ENCODE peak calls at places on chromosomes 4 and X, in four cellular contexts. A is mammary epithelial cell, J is thyroid gland, E is lower lobe of right lung. H is an unnamed sample. For H3K36me3, the result is how much of the 10 kb centered on the place peaks cover.

GRCh38 chrX:122565952-122566351 is 618.1 kb upstream of the GRIA3 start:
- DNase-seq in A (peak), J (no peak), E (no peak), H (peak)

GRCh38 chrX:118974908-118975671 is 672 bp downstream of the LONRF3 start:
- DNase-seq in A (no peak), J (peak), E (peak), H (no peak)

GRCh38 chr4:62806786-62807185 is 1602.5 kb downstream of the TECRL start:
- DNase-seq in A (no peak), J (no peak), E (no peak), H (no peak)

GRCh38 chr4:17066241-17066640 is 167.8 kb upstream of the LDB2 start:
- DNase-seq in A (no peak), J (no peak), E (no peak), H (no peak)

GRCh38 chr4:155353923-155354540 is 22.7 kb downstream of the MAP9 start:
- DNase-seq in A (peak), J (peak), E (peak), H (no peak)

GRCh38 chrX:154300815-154301214 is 5.2 kb downstream of the TKTL1 start:
- DNase-seq in A (no peak), J (no peak), E (peak), H (no peak)

GRCh38 chr4:37008199-37008598 is 236.3 kb upstream of the NWD2 start:
- DNase-seq in A (no peak), J (no peak), E (no peak), H (no peak)

GRCh38 chr4:48262484-48262883 is 7.2 kb downstream of the TEC start:
- DNase-seq in A (no peak), J (no peak), E (no peak), H (no peak)

GRCh38 chr4:7076694-7077082 is 8.8 kb upstream of the GRPEL1 start:
- DNase-seq in A (no peak), J (no peak), E (no peak), H (no peak)

GRCh38 chr4:143626134-143626859 is 74.2 kb downstream of the FREM3 start:
- DNase-seq in A (no peak), J (peak), E (peak), H (no peak)

GRCh38 chr4:41363384-41363981 is 106.8 kb downstream of the UCHL1 start:
- DNase-seq in A (no peak), J (peak), E (no peak), H (peak)

GRCh38 chr4:171639540-171639939 is 173.7 kb upstream of the GALNTL6 start:
- DNase-seq in A (no peak), J (no peak), E (no peak), H (peak)

GRCh38 chr4:159010563-159011260 is 92.2 kb upstream of the RAPGEF2 start:
- DNase-seq in A (peak), J (peak), E (peak), H (no peak)

GRCh38 chr4:169266081-169266480 is 4.7 kb downstream of the SH3RF1 start:
- DNase-seq in A (no peak), J (no peak), E (no peak), H (no peak)

GRCh38 chr4:82620126-82620525 is 58.3 kb upstream of the TMEM150C start:
- DNase-seq in A (no peak), J (no peak), E (no peak), H (no peak)

GRCh38 chr4:25863347-25863784 is 578 bp upstream of the SEL1L3 start:
- DNase-seq in A (no peak), J (peak), E (peak), H (no peak)

GRCh38 chr4:4269856-4270255 is 20.1 kb downstream of the LYAR start:
- DNase-seq in A (peak), J (no peak), E (no peak), H (no peak)

GRCh38 chr4:41024556-41025491 is 189.5 kb downstream of the APBB2 start:
- DNase-seq in A (peak), J (no peak), E (no peak), H (no peak)

GRCh38 chrX:72003811-72004750 is 93.4 kb downstream of the NHSL2 start:
- DNase-seq in A (peak), J (peak), E (no peak), H (no peak)

GRCh38 chrX:140764401-140764919 is 54.9 kb downstream of the LINC00632 start:
- DNase-seq in A (no peak), J (peak), E (peak), H (no peak)

GRCh38 chr4:89598602-89599001 is 238.4 kb downstream of the SNCA start:
- DNase-seq in A (peak), J (no peak), E (no peak), H (no peak)

GRCh38 chr4:142953171-142953570 is 107.1 kb upstream of the INPP4B start:
- DNase-seq in A (no peak), J (no peak), E (no peak), H (no peak)

GRCh38 chr4:75555294-75556164 is at the start of gene ODAPH:
- DNase-seq in A (peak), J (no peak), E (no peak), H (peak)

GRCh38 chrX:101483705-101484104 is 1.6 kb upstream of the ARMCX4 start:
- DNase-seq in A (no peak), J (no peak), E (no peak), H (no peak)

GRCh38 chrX:30706216-30706775 is 53.1 kb downstream of the GK start:
- DNase-seq in A (no peak), J (no peak), E (no peak), H (no peak)

GRCh38 chrX:124497386-124497785 is 151.0 kb downstream of the SH2D1A start:
- DNase-seq in A (peak), J (no peak), E (no peak), H (no peak)

GRCh38 chrX:140928739-140929138 is 73.7 kb upstream of the SPANXB1 start:
- DNase-seq in A (no peak), J (no peak), E (no peak), H (no peak)

GRCh38 chr4:64617813-64618212 is 208.6 kb upstream of the TECRL start:
- DNase-seq in A (peak), J (no peak), E (no peak), H (no peak)

GRCh38 chr4:19857405-19857804 is 394.3 kb upstream of the SLIT2 start:
- DNase-seq in A (no peak), J (no peak), E (no peak), H (no peak)

GRCh38 chrX:48911407-48912182 is at the start of gene SLC35A2:
- DNase-seq in A (peak), J (peak), E (peak), H (peak)

GRCh38 chr4:73631565-73632226 is 11.5 kb upstream of the RASSF6 start:
- DNase-seq in A (no peak), J (peak), E (no peak), H (no peak)

GRCh38 chr4:94032754-94033153 is 174.9 kb upstream of the SMARCAD1 start:
- DNase-seq in A (no peak), J (no peak), E (no peak), H (no peak)

GRCh38 chr4:189912170-189912569 is 28.5 kb upstream of the FRG1 start:
- DNase-seq in A (peak), J (no peak), E (no peak), H (no peak)

GRCh38 chr4:6824772-6825402 is 42.4 kb downstream of the KIAA0232 start:
- DNase-seq in A (no peak), J (no peak), E (no peak), H (no peak)

DNA sequence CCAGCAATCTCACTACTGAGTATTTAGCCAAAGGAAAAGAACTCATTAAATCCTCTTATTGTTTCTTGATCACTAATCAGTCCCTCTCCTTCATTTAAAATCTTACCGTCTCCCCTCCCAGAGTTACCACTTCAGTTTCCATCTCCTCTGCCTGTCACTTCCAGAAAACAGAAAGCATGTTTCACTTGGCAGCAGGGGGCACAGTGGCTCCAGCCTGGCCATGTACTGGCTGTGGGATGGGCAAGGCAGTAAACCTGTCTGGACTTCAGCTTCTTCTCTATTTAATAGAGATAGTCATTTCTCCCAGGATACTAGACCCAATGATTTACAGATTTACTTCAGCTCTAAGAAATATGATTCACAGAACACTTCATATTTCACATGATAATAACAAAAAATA is 63.2 kb downstream of the CD40LG start:
- DNase-seq in A (peak), J (no peak), E (peak), H (no peak)
- TF ChIP-seq CTCF in A (peak), J (no peak), E (peak), H (peak)

GRCh38 chr4:71300964-71301363 is 37.9 kb upstream of the SLC4A4 start:
- DNase-seq in A (no peak), J (peak), E (no peak), H (no peak)
- H3K36me3 ChIP-seq in A (under half), J (under half), E (under half), H (under half)

DNA sequence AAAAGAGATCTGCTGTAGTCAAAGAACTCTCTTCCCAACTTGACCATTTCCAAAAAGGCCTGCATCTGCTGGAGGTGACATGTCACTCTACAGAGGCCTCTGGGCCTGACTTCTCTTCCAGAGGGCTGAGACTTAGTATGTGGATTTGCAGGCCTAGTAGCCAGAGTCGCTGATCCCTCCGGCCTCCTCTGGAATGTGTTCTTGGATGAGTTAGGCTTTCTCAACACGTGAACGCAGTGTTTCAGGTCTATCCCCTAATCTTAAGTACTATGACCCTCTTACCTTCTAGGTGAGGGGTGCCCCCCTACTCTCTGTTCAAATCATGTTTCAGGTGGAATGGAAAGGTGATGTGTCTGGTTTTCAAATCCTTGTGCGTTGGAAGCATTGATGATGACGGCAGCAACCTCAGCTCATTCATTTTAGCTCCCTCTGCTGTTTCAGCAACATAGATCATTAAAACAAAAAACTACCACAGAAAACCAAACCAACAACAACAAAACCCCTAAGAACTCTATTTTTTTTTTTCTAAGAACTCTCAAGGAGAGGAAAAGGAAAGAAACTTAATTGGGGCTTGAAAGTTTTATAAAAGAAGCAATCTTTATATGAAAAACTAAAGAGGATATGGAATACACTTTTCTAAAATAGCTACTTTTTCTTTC is 56.4 kb downstream of the RWDD4 start:
- DNase-seq in A (peak), J (no peak), E (no peak), H (no peak)
- TF ChIP-seq CTCF in A (peak), J (peak), E (peak), H (peak)

GRCh38 chr4:5300275-5300674 is 249.0 kb downstream of the STK32B start:
- DNase-seq in A (no peak), J (no peak), E (no peak), H (no peak)
- H3K36me3 ChIP-seq in A (under half), J (under half), E (under half), H (under half)

DNA sequence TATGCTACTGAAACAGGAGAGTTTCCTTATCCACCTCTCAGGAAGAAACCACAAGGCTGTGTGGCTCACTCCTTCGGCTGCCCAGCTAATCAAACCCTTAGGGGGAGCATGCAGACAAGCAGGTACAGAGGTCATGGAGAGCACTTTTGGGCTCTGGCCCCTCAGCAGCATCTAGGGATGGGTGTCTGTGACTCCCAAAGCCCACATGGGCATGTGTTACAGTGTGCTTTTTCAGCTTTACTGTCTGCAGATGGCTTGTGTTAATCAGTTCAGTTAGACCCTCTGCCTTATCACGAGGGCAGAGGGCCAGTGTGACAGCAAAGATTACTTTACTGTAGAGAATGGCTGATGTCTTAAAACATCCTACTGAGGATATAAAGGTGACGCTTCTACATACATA is 447.4 kb downstream of the PCDH10 start:
- DNase-seq in A (no peak), J (no peak), E (no peak), H (no peak)
- TF ChIP-seq CTCF in A (no peak), J (no peak), E (no peak), H (no peak)

GRCh38 chr4:150491132-150492049 is 90.6 kb upstream of the MAB21L2 start:
- DNase-seq in A (no peak), J (no peak), E (no peak), H (no peak)

GRCh38 chr4:150495550-150495949 is 86.4 kb upstream of the MAB21L2 start:
- DNase-seq in A (no peak), J (no peak), E (no peak), H (no peak)

GRCh38 chr4:150493846-150494245 is 88.1 kb upstream of the MAB21L2 start:
- DNase-seq in A (peak), J (no peak), E (no peak), H (no peak)
- H3K36me3 ChIP-seq in A (under half), J (under half), E (under half), H (under half)

GRCh38 chr4:762211-763190 is 56.9 kb downstream of the PCGF3 start:
- DNase-seq in A (no peak), J (no peak), E (peak), H (no peak)
- TF ChIP-seq CTCF in A (peak), J (no peak), E (no peak), H (peak)

GRCh38 chr4:119684463-119684862 is 55.9 kb upstream of the PDE5A start:
- DNase-seq in A (no peak), J (no peak), E (no peak), H (no peak)
- H3K36me3 ChIP-seq in A (under half), J (under half), E (under half), H (under half)

H was measured in kidney epithelial cell.